ENCODE peak calls at places on chromosomes 1 and 21, in eight cellular contexts. R is adrenal gland, U is HCT116, L is IMR-90, Z is thyroid gland, M is GM12892, E is suprapubic skin, S is A549. P is an unnamed sample.

GRCh38 chr21:29184047-29184446 is 53.6 kb downstream of the MAP3K7CL start:
- DNase-seq in L (no peak), M (no peak), U (no peak), Z (no peak), S (no peak), R (no peak), E (no peak), P (no peak)

GRCh38 chr1:171438441-171438840 is 46.9 kb upstream of the PRRC2C start:
- DNase-seq in M (no peak), R (peak), S (peak), U (peak), E (peak), L (peak), Z (peak), P (peak)

GRCh38 chr1:44472614-44473262 is 67.7 kb downstream of the RNF220 start:
- DNase-seq in M (no peak), Z (peak), U (no peak), S (no peak), L (no peak), R (no peak), E (no peak), P (no peak)

GRCh38 chr1:46485564-46486431 is 3.8 kb upstream of the DMBX1 start:
- DNase-seq in E (no peak), S (no peak), Z (no peak), M (no peak), U (no peak), L (no peak), R (no peak), P (no peak)

GRCh38 chr1:204709021-204709420 is 23.5 kb upstream of the LRRN2 start:
- DNase-seq in R (no peak), L (no peak), Z (no peak), E (no peak), S (no peak), U (no peak), M (no peak), P (no peak)

GRCh38 chr1:50416150-50416527 is 7.1 kb downstream of the DMRTA2 start:
- DNase-seq in L (no peak), R (no peak), Z (no peak), U (no peak), S (no peak), M (no peak), E (no peak), P (no peak)

GRCh38 chr1:75330633-75331032 is 196.4 kb downstream of the LHX8 start:
- DNase-seq in Z (no peak), U (no peak), L (no peak), M (no peak), E (no peak), S (no peak), R (no peak), P (no peak)

GRCh38 chr1:216807696-216808095 is 84.5 kb upstream of the ESRRG start:
- DNase-seq in U (no peak), L (peak), R (no peak), E (no peak), Z (no peak), S (no peak), M (no peak), P (no peak)

GRCh38 chr1:215418876-215419442 is 148.1 kb upstream of the KCTD3 start:
- DNase-seq in L (no peak), E (no peak), Z (no peak), S (no peak), U (no peak), M (no peak), R (no peak), P (no peak)

GRCh38 chr1:67723620-67724019 is 38.6 kb downstream of the GADD45A start:
- DNase-seq in Z (no peak), L (peak), U (no peak), M (no peak), E (no peak), S (no peak), R (peak), P (no peak)

GRCh38 chr1:8560035-8560434 is 242.1 kb downstream of the SLC45A1 start:
- DNase-seq in E (no peak), S (no peak), U (no peak), Z (no peak), R (no peak), L (no peak), M (no peak), P (no peak)

GRCh38 chr1:85240174-85240601 is 19.3 kb downstream of the C1orf52 start:
- DNase-seq in U (no peak), L (peak), M (no peak), R (no peak), E (no peak), Z (no peak), S (no peak), P (no peak)

GRCh38 chr1:186782791-186783190 is 46.0 kb upstream of the PLA2G4A start:
- DNase-seq in S (no peak), E (no peak), Z (no peak), R (no peak), L (peak), U (no peak), M (no peak), P (no peak)

GRCh38 chr1:24369199-24369598 is 44.4 kb downstream of the STPG1 start:
- DNase-seq in R (no peak), L (no peak), S (no peak), M (no peak), Z (no peak), U (no peak), E (peak), P (no peak)

GRCh38 chr1:79259390-79260336 is 253.1 kb upstream of the ADGRL4 start:
- DNase-seq in M (no peak), R (no peak), U (no peak), S (peak), Z (no peak), E (no peak), L (peak), P (no peak)

GRCh38 chr1:162036156-162036555 is 12.5 kb upstream of the OLFML2B start:
- DNase-seq in R (no peak), S (no peak), M (no peak), U (no peak), Z (no peak), E (no peak), L (no peak), P (no peak)

GRCh38 chr1:206753141-206753540 is 17.4 kb upstream of the IL19 start:
- DNase-seq in R (no peak), M (no peak), L (peak), Z (no peak), E (no peak), S (no peak), U (no peak), P (no peak)

GRCh38 chr1:241990040-241990439 is 8.9 kb downstream of the MAP1LC3C start:
- DNase-seq in Z (peak), S (peak), R (peak), U (peak), L (peak), M (no peak), E (peak), P (peak)

GRCh38 chr1:157110686-157111085 is 11.1 kb upstream of the ETV3L start:
- DNase-seq in R (no peak), L (no peak), U (no peak), E (peak), S (no peak), M (no peak), Z (no peak), P (no peak)

GRCh38 chr1:66288048-66288447 is 245.9 kb upstream of the SGIP1 start:
- DNase-seq in Z (no peak), E (no peak), L (no peak), S (no peak), U (no peak), M (no peak), R (no peak), P (no peak)

GRCh38 chr1:155609515-155610256 is at the start of gene MSTO1:
- DNase-seq in S (peak), M (peak), R (peak), E (peak), U (peak), Z (peak), L (peak), P (peak)

GRCh38 chr1:95017775-95018174 is 55.0 kb downstream of the ALG14 start:
- DNase-seq in L (no peak), S (no peak), M (no peak), R (no peak), U (no peak), E (no peak), Z (no peak), P (no peak)

GRCh38 chr1:79193211-79194079 is 186.9 kb upstream of the ADGRL4 start:
- DNase-seq in U (peak), S (peak), M (no peak), Z (peak), E (no peak), R (no peak), L (peak), P (no peak)

GRCh38 chr21:42214081-42214750 is 4.7 kb upstream of the ABCG1 start:
- DNase-seq in L (no peak), E (peak), Z (no peak), S (no peak), M (no peak), R (peak), U (no peak), P (peak)

GRCh38 chr21:31917108-31917507 is 44.3 kb downstream of the HUNK start:
- DNase-seq in Z (no peak), E (no peak), R (no peak), L (no peak), S (no peak), U (no peak), M (no peak), P (no peak)

GRCh38 chr1:206878456-206878855 is 13.0 kb downstream of the IL20 start:
- DNase-seq in E (no peak), S (no peak), U (peak), R (no peak), M (no peak), Z (no peak), L (no peak), P (no peak)

GRCh38 chr1:55504306-55504706 is 289.1 kb upstream of the USP24 start:
- DNase-seq in U (no peak), M (no peak), R (no peak), E (no peak), L (no peak), Z (peak), S (no peak), P (no peak)

GRCh38 chr1:232952514-232953175 is 2.2 kb downstream of the NTPCR start:
- DNase-seq in R (peak), S (peak), U (peak), Z (peak), E (no peak), M (no peak), L (peak), P (peak)

GRCh38 chr1:150695561-150695960 is 1.4 kb downstream of the GOLPH3L start:
- DNase-seq in M (no peak), Z (no peak), R (no peak), L (peak), E (no peak), U (no peak), S (no peak), P (no peak)

GRCh38 chr1:150692720-150693119 is 4.2 kb downstream of the GOLPH3L start:
- DNase-seq in R (no peak), M (no peak), U (no peak), L (peak), S (no peak), Z (no peak), E (no peak), P (no peak)

GRCh38 chr1:150696995-150697927 is at the start of gene GOLPH3L:
- DNase-seq in L (peak), E (peak), S (peak), Z (peak), R (peak), M (peak), U (peak), P (peak)

GRCh38 chr1:150696590-150696989 is 364 bp downstream of the GOLPH3L start:
- DNase-seq in R (no peak), Z (no peak), S (no peak), E (no peak), U (no peak), M (no peak), L (no peak), P (no peak)

DNA sequence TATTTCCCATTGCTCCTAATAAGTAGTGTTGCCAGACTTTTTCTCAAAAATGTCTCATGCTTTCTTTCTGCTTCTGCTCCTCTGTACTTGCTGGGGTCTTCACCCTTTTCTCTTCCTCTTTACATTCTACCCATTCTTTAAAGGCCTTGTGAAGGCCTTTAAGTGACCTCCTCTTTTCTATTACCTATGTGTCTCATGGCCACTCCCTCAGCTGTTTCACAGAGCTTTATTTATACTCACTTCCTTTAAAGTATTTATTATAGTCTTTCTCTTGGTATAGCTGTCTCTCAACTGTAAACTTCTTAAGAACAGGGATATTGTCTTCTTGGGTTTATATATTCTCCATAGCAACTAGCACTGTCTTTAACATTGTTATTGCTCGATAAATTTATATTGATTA is 803 bp downstream of the GOLPH3L start:
- DNase-seq in E (no peak), U (no peak), S (no peak), L (no peak), M (no peak), R (no peak), Z (no peak), P (no peak)
- TF ChIP-seq POLR2A in E (no peak), U (no peak), S (no peak), L (no peak), M (no peak), R (no peak), Z (no peak), P (no peak)

GRCh38 chr1:224499204-224499603 is 64.6 kb upstream of the WDR26 start:
- DNase-seq in U (no peak), Z (no peak), E (no peak), M (no peak), R (no peak), S (no peak), L (no peak), P (no peak)

GRCh38 chr1:224497714-224498573 is 63.3 kb upstream of the WDR26 start:
- DNase-seq in U (no peak), E (no peak), S (no peak), R (peak), M (peak), L (peak), Z (no peak), P (peak)

GRCh38 chr1:224496826-224497225 is 62.2 kb upstream of the WDR26 start:
- DNase-seq in L (no peak), R (no peak), U (no peak), S (no peak), Z (no peak), E (no peak), M (no peak), P (no peak)

GRCh38 chr1:224500802-224501201 is 66.2 kb upstream of the WDR26 start:
- DNase-seq in R (no peak), U (no peak), E (no peak), Z (no peak), M (no peak), L (no peak), S (no peak), P (no peak)

DNA sequence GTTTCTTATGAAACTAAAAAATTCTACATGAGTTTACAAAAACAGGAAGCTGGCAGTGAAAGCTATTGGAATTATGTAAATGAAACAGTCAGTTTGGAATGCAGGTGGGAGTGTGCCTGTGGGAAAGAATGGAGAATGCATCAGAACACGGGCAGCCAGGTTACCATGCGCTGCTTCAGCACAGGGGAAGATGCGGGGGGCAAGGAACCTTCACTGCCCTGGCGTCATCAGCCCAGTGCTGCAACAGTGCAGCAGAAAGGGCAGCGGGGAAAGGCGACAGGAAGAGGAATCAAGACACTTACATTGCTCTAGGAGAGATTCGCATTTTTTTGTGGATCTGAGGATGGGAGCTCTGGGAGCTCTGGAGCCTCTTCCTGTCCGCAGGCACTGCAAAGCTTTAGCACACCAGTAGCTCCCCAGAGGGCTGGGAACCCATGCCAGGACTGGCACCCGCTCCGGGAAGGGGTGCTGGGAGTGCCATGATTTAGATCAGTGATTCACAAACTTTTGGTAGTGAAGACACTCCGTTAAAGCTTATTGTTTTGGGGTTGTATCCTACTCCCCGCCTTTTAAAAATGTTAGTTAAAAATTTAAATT is 64.1 kb upstream of the WDR26 start:
- DNase-seq in R (no peak), M (no peak), L (peak), E (no peak), Z (no peak), S (no peak), U (no peak), P (no peak)
- TF ChIP-seq POLR2A in R (no peak), M (no peak), L (no peak), E (no peak), Z (no peak), S (no peak), U (no peak), P (no peak)

GRCh38 chr1:229625893-229626831 is at the start of the genes TAF5L and URB2:
- DNase-seq in L (peak), U (peak), M (peak), S (peak), R (peak), Z (peak), E (peak), P (peak)

GRCh38 chr1:229623838-229624237 is 2.1 kb downstream of the TAF5L start:
- DNase-seq in S (no peak), M (no peak), L (no peak), U (no peak), R (no peak), E (no peak), Z (no peak), P (no peak)

GRCh38 chr1:229624521-229624905 is 1.4 kb downstream of the TAF5L start:
- DNase-seq in E (no peak), U (no peak), R (no peak), Z (no peak), L (no peak), S (no peak), M (no peak), P (no peak)

GRCh38 chr1:229627003-229627402 is 956 bp downstream of the URB2 start:
- DNase-seq in Z (no peak), S (no peak), R (no peak), L (no peak), M (no peak), U (no peak), E (no peak), P (no peak)

DNA sequence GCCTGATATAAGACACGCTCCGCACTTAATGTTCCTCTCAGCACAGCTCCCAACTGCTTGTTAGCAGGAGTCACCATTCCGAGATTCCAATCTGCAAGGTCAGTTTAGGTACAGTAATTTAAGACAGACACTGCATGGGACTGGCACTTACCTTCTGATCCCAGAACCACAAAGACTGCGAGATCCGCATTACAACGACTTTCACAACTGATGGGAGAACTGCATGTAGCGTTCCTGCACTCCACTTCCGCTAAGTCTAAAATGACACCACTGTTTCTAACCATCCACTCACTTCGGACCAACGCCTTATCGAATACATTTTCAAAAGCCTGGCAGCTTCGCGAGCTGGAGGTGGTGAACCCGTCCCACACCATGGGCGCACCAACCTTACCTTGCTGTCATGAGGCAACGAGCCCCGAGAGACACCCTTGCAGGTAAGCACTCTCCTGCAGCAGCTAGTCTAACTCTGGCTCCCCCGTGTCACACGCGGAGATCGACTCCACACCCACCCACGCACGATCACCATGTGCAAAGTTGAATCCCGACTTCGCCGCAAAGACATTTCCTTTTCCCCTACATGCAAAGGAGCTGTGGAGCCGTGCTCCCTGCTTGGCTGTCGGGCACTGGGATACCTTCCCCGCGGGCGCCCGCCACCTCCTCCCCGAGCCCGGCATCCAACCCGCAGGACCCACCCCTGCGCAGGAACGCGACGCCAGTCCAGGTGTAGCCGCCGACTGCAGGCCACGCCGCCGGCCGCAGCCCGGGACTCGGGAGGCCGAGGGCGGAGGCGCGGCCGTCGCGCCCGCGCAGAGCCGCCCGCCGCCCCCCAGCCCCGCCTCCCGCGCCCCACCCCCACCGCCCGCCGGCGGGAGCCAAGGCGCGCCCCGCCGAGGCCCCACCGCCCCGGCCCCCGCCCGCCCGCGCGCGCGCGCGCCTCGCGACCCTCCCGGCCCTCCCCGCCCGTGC is 733 bp downstream of the TAF5L start:
- DNase-seq in E (peak), S (peak), Z (peak), R (peak), M (peak), U (no peak), L (peak), P (peak)
- TF ChIP-seq POLR2A in E (no peak), S (no peak), Z (no peak), R (no peak), M (no peak), U (no peak), L (no peak), P (no peak)

GRCh38 chr1:150383629-150384318 is 19.8 kb downstream of the RPRD2 start:
- DNase-seq in U (no peak), M (no peak), E (no peak), L (no peak), Z (no peak), S (no peak), R (no peak), P (no peak)

GRCh38 chr1:150388241-150388640 is 24.3 kb downstream of the RPRD2 start:
- DNase-seq in R (no peak), Z (no peak), E (no peak), U (no peak), S (no peak), L (no peak), M (no peak), P (no peak)

GRCh38 chr1:150386546-150387080 is 22.7 kb downstream of the RPRD2 start:
- DNase-seq in R (no peak), M (no peak), E (no peak), S (no peak), U (no peak), L (no peak), Z (no peak), P (no peak)

GRCh38 chr1:150387200-150387599 is 23.3 kb downstream of the RPRD2 start:
- DNase-seq in R (no peak), L (no peak), S (no peak), E (no peak), Z (no peak), U (no peak), M (no peak), P (no peak)

GRCh38 chr1:150385537-150386445 is 21.8 kb downstream of the RPRD2 start:
- DNase-seq in E (no peak), U (no peak), M (no peak), S (no peak), L (no peak), Z (no peak), R (no peak), P (no peak)
- TF ChIP-seq POLR2A in E (no peak), U (no peak), M (no peak), S (no peak), L (no peak), Z (no peak), R (no peak), P (no peak)

GRCh38 chr1:109275706-109276345 is 7.1 kb downstream of the PSRC1 start:
- DNase-seq in Z (no peak), E (no peak), M (no peak), U (no peak), R (no peak), S (no peak), L (peak), P (no peak)
- TF ChIP-seq POLR2A in Z (no peak), E (no peak), M (no peak), U (no peak), R (no peak), S (no peak), L (no peak), P (no peak)